ENCODE peak calls at places on chromosomes 4 and X, in four cellular contexts. H is tibial nerve, L is Caco-2, Z is foreskin fibroblast. F is an unnamed sample.

GRCh38 chrX:136768469-136769084 is 12.2 kb downstream of the ARHGEF6 start:
- DNase-seq in Z (peak), H (peak), L (no peak), F (peak)

GRCh38 chr4:165384608-165385007 is 5.8 kb downstream of the CPE start:
- DNase-seq in L (peak), H (no peak), Z (peak), F (no peak)

GRCh38 chr4:183960021-183960420 is 54.9 kb downstream of the STOX2 start:
- DNase-seq in L (peak), Z (peak), H (peak), F (peak)

GRCh38 chr4:55251352-55251751 is 94.7 kb upstream of the SRD5A3 start:
- DNase-seq in Z (peak), H (no peak), L (no peak), F (no peak)

GRCh38 chrX:104641176-104641575 is 75.2 kb downstream of the IL1RAPL2 start:
- DNase-seq in L (peak), Z (no peak), H (no peak), F (no peak)

GRCh38 chr4:67918428-67918827 is 34.6 kb upstream of the TMPRSS11D start:
- DNase-seq in L (no peak), H (no peak), Z (no peak), F (no peak)

GRCh38 chrX:16138108-16138427 is 14.7 kb downstream of the GRPR start:
- DNase-seq in L (peak), Z (no peak), H (no peak), F (no peak)

GRCh38 chrX:56783450-56783831 is 54.4 kb downstream of the NBDY start:
- DNase-seq in Z (no peak), H (no peak), L (no peak), F (no peak)

GRCh38 chrX:76148753-76149152 is 24.1 kb upstream of the PBDC1 start:
- DNase-seq in L (no peak), H (peak), Z (peak), F (no peak)

GRCh38 chr4:141962486-141962885 is 326.1 kb downstream of the IL15 start:
- DNase-seq in H (no peak), Z (no peak), L (no peak), F (no peak)

GRCh38 chr4:26124753-26125236 is 196.0 kb upstream of the RBPJ start:
- DNase-seq in H (no peak), L (peak), Z (peak), F (no peak)

GRCh38 chrX:153792368-153792767 is 1.8 kb downstream of the IDH3G start:
- DNase-seq in H (no peak), L (no peak), Z (no peak), F (no peak)

GRCh38 chr4:52869196-52869595 is 7.1 kb downstream of the RASL11B start:
- DNase-seq in L (no peak), Z (peak), H (no peak), F (peak)

GRCh38 chr4:110211007-110211769 is 12.8 kb upstream of the ELOVL6 start:
- DNase-seq in H (peak), L (peak), Z (peak), F (no peak)

GRCh38 chrX:69195197-69195596 is 29.9 kb upstream of the PJA1 start:
- DNase-seq in H (no peak), Z (no peak), L (no peak), F (no peak)

GRCh38 chr4:2261110-2261852 is 628 bp downstream of the MXD4 start:
- DNase-seq in L (peak), Z (peak), H (no peak), F (no peak)
- H3K4me3 ChIP-seq in L (peak), Z (peak), H (peak), F (peak)

GRCh38 chr4:86977621-86978184 is 42.9 kb downstream of the AFF1 start:
- DNase-seq in L (peak), Z (peak), H (no peak), F (peak)
- H3K4me3 ChIP-seq in L (no peak), Z (no peak), H (no peak), F (no peak)

DNA sequence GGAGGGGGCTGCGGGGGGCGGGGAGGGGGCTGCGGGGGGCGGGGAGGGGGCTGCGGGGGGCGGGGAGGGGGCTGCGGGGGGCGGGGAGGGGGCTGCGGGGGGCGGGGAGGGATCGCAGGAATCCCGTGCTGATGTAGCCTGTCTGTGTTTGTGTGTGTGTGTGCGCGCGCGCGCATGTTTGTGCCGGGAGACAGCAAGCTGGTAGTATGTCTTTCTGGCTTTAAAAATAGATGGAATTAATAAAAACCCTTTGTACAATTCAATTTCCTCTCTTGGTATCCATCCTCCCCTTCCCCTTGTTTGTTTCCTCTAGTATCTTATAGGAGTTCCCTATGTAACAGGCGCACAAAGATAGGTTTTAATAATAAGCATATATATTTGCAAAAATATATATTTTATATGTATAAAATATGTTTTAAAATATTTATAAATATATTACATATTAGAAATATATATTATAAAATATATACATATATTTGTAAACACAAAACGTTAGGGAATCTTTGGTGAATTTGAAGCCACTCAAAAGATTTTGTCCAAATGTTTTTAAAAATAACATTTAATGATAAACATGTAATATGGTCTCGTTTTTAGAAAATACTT is 782 bp downstream of the ARHGAP24 start:
- DNase-seq in L (no peak), H (no peak), Z (peak), F (no peak)
- H3K4me3 ChIP-seq in L (peak), H (peak), Z (peak), F (peak)

DNA sequence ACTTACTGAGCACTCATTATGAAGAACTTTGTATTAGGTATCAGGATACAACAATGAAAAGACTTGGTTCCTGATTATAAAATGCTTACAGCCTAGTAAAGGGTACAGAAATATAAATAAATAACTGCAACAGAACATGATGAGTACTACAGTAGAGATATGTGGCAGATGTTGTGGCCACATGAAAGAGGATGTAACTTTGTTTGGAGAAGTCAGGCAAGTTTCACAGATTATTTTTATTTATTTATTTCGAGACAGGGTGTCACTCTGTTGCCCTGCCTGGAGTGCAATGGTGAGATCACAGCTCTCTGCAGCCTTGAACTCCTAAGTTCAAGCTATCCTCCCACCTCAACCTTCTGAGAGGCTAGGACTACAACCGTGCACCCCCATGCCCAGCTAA is 15.8 kb upstream of the UBE2K start:
- DNase-seq in L (no peak), Z (no peak), H (no peak), F (no peak)
- H3K4me3 ChIP-seq in L (no peak), Z (no peak), H (no peak), F (no peak)

GRCh38 chr4:140408974-140409373 is 18.5 kb downstream of the CLGN start:
- DNase-seq in H (no peak), Z (no peak), L (no peak), F (no peak)
- H3K4me3 ChIP-seq in H (no peak), Z (no peak), L (no peak), F (no peak)

F was measured in skeletal muscle cell.